ENCODE peak calls at places on chromosomes 12 and 14, in eight cellular contexts. K, R, M, E, V, Y, T and P are unnamed samples. For H3K9me3 and H3K36me3, the result is how much of the 10 kb centered on the place peaks cover.

GRCh38 chr14:97844042-97844441 is 1046.9 kb downstream of the VRK1 start:
- DNase-seq in K (no peak), Y (no peak), V (no peak), E (no peak), R (no peak), M (no peak), T (no peak), P (no peak)

GRCh38 chr14:99602054-99602787 is 1.8 kb downstream of the CCDC85C start:
- DNase-seq in K (no peak), V (no peak), Y (no peak), M (no peak), R (peak), E (peak), T (no peak), P (no peak)

GRCh38 chr12:6664902-6665301 is 2.0 kb upstream of the ING4 start:
- DNase-seq in K (no peak), E (no peak), T (no peak), Y (no peak), M (no peak), V (no peak), R (no peak), P (no peak)

GRCh38 chr12:123105427-123105826 is 45.5 kb downstream of the PITPNM2 start:
- DNase-seq in V (no peak), R (no peak), E (no peak), M (no peak), Y (no peak), K (no peak), T (no peak), P (no peak)

GRCh38 chr12:6823161-6824084 is 1.8 kb downstream of the GPR162 start:
- DNase-seq in K (no peak), Y (no peak), R (no peak), M (no peak), E (no peak), V (no peak), T (no peak), P (no peak)

GRCh38 chr12:105748806-105749600 is 389.8 kb downstream of the NUAK1 start:
- DNase-seq in K (no peak), E (no peak), Y (no peak), V (peak), R (no peak), T (no peak), M (no peak), P (no peak)

GRCh38 chr14:53001787-53002378 is 51.0 kb upstream of the FERMT2 start:
- DNase-seq in E (no peak), T (no peak), K (no peak), V (no peak), R (no peak), M (no peak), Y (no peak), P (no peak)

GRCh38 chr12:12582895-12583303 is 20.2 kb upstream of the DUSP16 start:
- DNase-seq in M (no peak), T (no peak), K (no peak), Y (no peak), R (peak), E (peak), V (no peak), P (no peak)

GRCh38 chr12:121001841-121002483 is 14.3 kb downstream of the C12orf43 start:
- DNase-seq in K (no peak), R (no peak), E (no peak), Y (no peak), T (no peak), M (no peak), V (no peak), P (no peak)

GRCh38 chr14:98958048-98959031 is 313.7 kb downstream of the BCL11B start:
- DNase-seq in R (no peak), M (no peak), E (no peak), K (no peak), V (no peak), T (no peak), Y (no peak), P (no peak)

GRCh38 chr14:35140718-35141581 is 18.6 kb downstream of the PRORP start:
- DNase-seq in R (peak), Y (peak), K (peak), M (no peak), T (peak), V (no peak), E (no peak), P (no peak)

GRCh38 chr14:29926701-29927595 is 699 bp downstream of the PRKD1 start:
- DNase-seq in K (no peak), M (no peak), R (peak), E (peak), V (no peak), T (no peak), Y (no peak), P (peak)

GRCh38 chr14:76280221-76280620 is 95.7 kb upstream of the ESRRB start:
- DNase-seq in K (no peak), R (no peak), M (no peak), Y (no peak), V (no peak), T (no peak), E (no peak), P (no peak)

GRCh38 chr12:133038310-133038709 is 1.0 kb downstream of the ZNF84 start:
- DNase-seq in E (no peak), R (no peak), T (no peak), K (no peak), V (no peak), Y (peak), M (no peak), P (no peak)
- H3K9me3 ChIP-seq in E (under half), R (under half), T (under half), K (half or more), V (under half), Y (half or more), M (under half), P (half or more)

DNA sequence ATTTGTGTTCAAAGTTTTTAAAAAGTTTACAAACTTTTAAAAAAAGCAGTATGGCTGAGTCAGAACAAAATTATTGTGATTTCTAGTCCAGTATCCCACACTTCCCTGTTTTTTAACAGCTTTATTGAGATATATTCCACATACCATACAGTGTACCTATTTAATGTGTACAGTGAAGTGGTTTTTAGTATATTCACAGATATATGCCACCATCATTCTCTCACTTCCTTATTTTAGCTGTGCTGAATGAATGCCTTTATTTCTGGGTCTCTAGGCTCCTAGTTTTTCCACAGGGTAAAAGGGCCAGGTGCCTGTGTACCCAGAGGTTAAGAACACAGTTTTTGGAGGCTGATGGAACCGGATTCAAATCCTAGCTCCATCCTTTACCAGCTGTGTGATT is 58.9 kb upstream of the SRSF5 start:
- DNase-seq in Y (peak), R (no peak), M (no peak), T (no peak), V (no peak), K (no peak), E (no peak), P (no peak)
- H3K36me3 ChIP-seq in Y (half or more), R (under half), M (under half), T (half or more), V (under half), K (half or more), E (under half), P (under half)

DNA sequence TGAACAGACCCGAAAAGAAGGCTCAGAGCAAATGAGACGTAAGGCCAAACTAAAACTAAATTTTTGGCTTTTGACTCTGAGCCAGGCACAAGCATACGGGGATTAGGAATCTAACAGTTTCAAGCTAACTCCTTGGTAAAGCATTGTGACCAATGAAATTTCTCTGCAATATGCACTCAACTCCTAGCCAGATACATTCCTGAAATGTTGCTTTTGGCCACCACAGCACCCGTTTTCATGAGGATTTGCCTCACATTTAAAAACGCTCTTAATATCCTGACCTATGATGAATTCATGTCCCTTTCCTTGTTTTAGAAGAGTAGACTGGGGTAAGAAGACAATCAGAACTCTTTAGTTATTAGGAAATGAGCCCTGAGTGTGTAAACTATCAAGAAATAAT is 53.1 kb upstream of the NPFF start:
- DNase-seq in T (no peak), E (no peak), V (no peak), Y (no peak), M (no peak), K (no peak), R (no peak), P (no peak)
- H3K27ac ChIP-seq in T (peak), E (no peak), V (peak), Y (no peak), M (no peak), K (no peak), R (peak), P (no peak)

DNA sequence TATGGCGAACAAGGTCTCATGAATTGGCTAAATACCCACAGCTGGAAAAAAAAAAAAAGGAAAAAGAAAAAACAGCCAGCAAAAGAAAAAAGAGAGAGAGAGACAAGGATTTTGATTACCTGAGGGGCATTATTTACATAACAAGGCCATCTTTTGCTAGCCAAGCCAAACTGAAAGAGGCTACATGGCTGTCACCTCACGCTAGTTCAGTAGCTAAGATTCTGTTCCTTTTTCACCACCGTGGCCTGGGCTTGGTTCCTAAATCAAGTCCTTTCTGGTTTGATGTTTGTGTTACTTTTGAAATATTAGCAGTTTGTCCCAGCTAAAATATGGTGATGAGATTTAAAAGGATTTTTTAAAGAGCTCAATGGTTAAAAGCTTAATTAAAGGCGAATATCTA is 2.0 kb upstream of the SDS start:
- DNase-seq in T (no peak), E (no peak), K (no peak), R (no peak), Y (no peak), M (no peak), V (no peak), P (no peak)
- H3K9me3 ChIP-seq in T (under half), E (under half), K (under half), R (under half), Y (under half), M (under half), V (under half), P (under half)